ENCODE peak calls at places on chromosome 1, in seven cellular contexts. Y is stimulated activated CD8-positive, alpha-beta memory T cell treated with anti-CD3 and anti-CD28 coated beads, Interleukin-7, amount 100 ng/mL, for 48 hours; C is suprapubic skin; D is NCI-H1092; G is anterior cingulate cortex; U is NCI-H2029 treated with DMSO at 0.1 percent for 48 hours; L is activated T-cell treated with anti-CD3 and anti-CD28 coated beads for 4 hours. O is an unnamed sample.
A peak's percentile ranks its signal among the peaks of the same experiment; 100 is the strongest.

GRCh38 chr1:17671741-17672140 is 83.4 kb upstream of the ACTL8 start:
- DNase-seq in Y (no peak), C (no peak), D (peak; percentile 92), G (no peak), U (peak; percentile 34), L (no peak), O (peak; percentile 49)

GRCh38 chr1:107243461-107243860 is 102.6 kb downstream of the NTNG1 start:
- DNase-seq in Y (no peak), C (no peak), D (no peak), G (no peak), U (no peak), L (no peak), O (no peak)

GRCh38 chr1:85495556-85495955 is 30.6 kb upstream of the DDAH1 start:
- DNase-seq in Y (no peak), C (no peak), D (no peak), G (no peak), U (peak; percentile 47), L (no peak), O (no peak)

GRCh38 chr1:177780096-177780700 is 189.7 kb downstream of the SEC16B start:
- DNase-seq in Y (no peak), C (no peak), D (peak; percentile 57), G (no peak), U (no peak), L (no peak), O (no peak)

GRCh38 chr1:91727763-91728162 is 158.2 kb downstream of the TGFBR3 start:
- DNase-seq in Y (no peak), C (no peak), D (no peak), G (no peak), U (no peak), L (no peak), O (no peak)

GRCh38 chr1:227945891-227946623 is 1.7 kb downstream of the WNT9A start:
- DNase-seq in Y (no peak), C (peak; percentile 86), D (no peak), G (no peak), U (no peak), L (no peak), O (no peak)

GRCh38 chr1:154970631-154971340 is at the start of gene SHC1:
- DNase-seq in Y (no peak), C (peak; percentile 97), D (no peak), G (peak; percentile 70), U (no peak), L (no peak), O (peak; percentile 91)

GRCh38 chr1:16293568-16293967 is 56.6 kb upstream of the CPLANE2 start:
- DNase-seq in Y (no peak), C (no peak), D (no peak), G (no peak), U (no peak), L (no peak), O (no peak)

GRCh38 chr1:70044832-70045231 is 160.5 kb downstream of the LRRC40 start:
- DNase-seq in Y (no peak), C (no peak), D (no peak), G (no peak), U (no peak), L (no peak), O (no peak)

O was measured in nephron progenitor cell.